ENCODE peak calls at places on chromosomes 3 and 15, in eight cellular contexts. B, W, U, F, M, L, K and N are unnamed samples.

GRCh38 chr3:115099115-115099884 is 47.8 kb downstream of the ZBTB20 start:
- DNase-seq in B (no peak), W (no peak), U (no peak), F (no peak), M (no peak), L (no peak), K (no peak), N (no peak)

GRCh38 chr15:70077436-70077835 is 20.3 kb downstream of the TLE3 start:
- DNase-seq in B (no peak), W (no peak), U (no peak), F (peak; percentile 40), M (no peak), L (no peak), K (peak; percentile 55), N (no peak)

GRCh38 chr15:42405876-42406482 is 46.7 kb downstream of the CAPN3 start:
- DNase-seq in B (no peak), W (no peak), U (no peak), F (no peak), M (no peak), L (no peak), K (no peak), N (no peak)

GRCh38 chr15:26889298-26889898 is 22.5 kb downstream of the GABRA5 start:
- DNase-seq in B (peak; percentile 51), W (no peak), U (no peak), F (no peak), M (peak; percentile 47), L (no peak), K (no peak), N (peak; percentile 33)

GRCh38 chr15:51499379-51499976 is 123.1 kb downstream of the DMXL2 start:
- DNase-seq in B (peak; percentile 3), W (no peak), U (no peak), F (no peak), M (no peak), L (peak; percentile 52), K (no peak), N (no peak)

GRCh38 chr15:68230157-68231100 is 901 bp upstream of the CLN6 start:
- DNase-seq in B (no peak), W (no peak), U (no peak), F (no peak), M (no peak), L (no peak), K (no peak), N (no peak)

GRCh38 chr3:187968883-187969580 is 184.9 kb upstream of the LPP start:
- DNase-seq in B (peak; percentile 51), W (no peak), U (no peak), F (no peak), M (no peak), L (no peak), K (no peak), N (no peak)

GRCh38 chr15:97960364-97961066 is at the start of gene ARRDC4:
- DNase-seq in B (peak; percentile 100), W (peak; percentile 100), U (peak; percentile 99), F (peak; percentile 100), M (peak; percentile 99), L (peak; percentile 20), K (peak; percentile 100), N (peak; percentile 97)

GRCh38 chr3:17801131-17801530 is 58.7 kb upstream of the TBC1D5 start:
- DNase-seq in B (no peak), W (no peak), U (no peak), F (no peak), M (no peak), L (no peak), K (no peak), N (no peak)

GRCh38 chr3:48413611-48414010 is 16.3 kb downstream of the PLXNB1 start:
- DNase-seq in B (no peak), W (peak; percentile 35), U (peak; percentile 2), F (peak; percentile 2), M (no peak), L (no peak), K (peak; percentile 9), N (no peak)

GRCh38 chr15:64464271-64465005 is 4.1 kb downstream of the ZNF609 start:
- DNase-seq in B (no peak), W (no peak), U (no peak), F (no peak), M (no peak), L (no peak), K (no peak), N (no peak)

GRCh38 chr15:71261418-71261817 is 146.1 kb downstream of the THSD4 start:
- DNase-seq in B (no peak), W (no peak), U (no peak), F (no peak), M (no peak), L (no peak), K (no peak), N (no peak)

GRCh38 chr3:175648939-175649338 is 789.8 kb downstream of the NAALADL2 start:
- DNase-seq in B (no peak), W (no peak), U (no peak), F (no peak), M (no peak), L (no peak), K (no peak), N (no peak)

GRCh38 chr15:29736745-29737023 is 85.6 kb downstream of the TJP1 start:
- DNase-seq in B (no peak), W (no peak), U (no peak), F (no peak), M (no peak), L (no peak), K (no peak), N (no peak)

GRCh38 chr15:101035611-101036010 is 116.5 kb downstream of the LRRK1 start:
- DNase-seq in B (peak; percentile 34), W (no peak), U (no peak), F (no peak), M (peak; percentile 38), L (no peak), K (no peak), N (no peak)

GRCh38 chr3:105014631-105015030 is 352.1 kb upstream of the ALCAM start:
- DNase-seq in B (no peak), W (no peak), U (no peak), F (no peak), M (no peak), L (no peak), K (no peak), N (no peak)

GRCh38 chr15:28921336-28921735 is 35.6 kb downstream of the APBA2 start:
- DNase-seq in B (no peak), W (peak; percentile 4), U (no peak), F (no peak), M (no peak), L (no peak), K (no peak), N (no peak)

GRCh38 chr3:188305220-188305619 is 151.3 kb downstream of the LPP start:
- DNase-seq in B (no peak), W (no peak), U (no peak), F (no peak), M (no peak), L (no peak), K (no peak), N (no peak)

DNA sequence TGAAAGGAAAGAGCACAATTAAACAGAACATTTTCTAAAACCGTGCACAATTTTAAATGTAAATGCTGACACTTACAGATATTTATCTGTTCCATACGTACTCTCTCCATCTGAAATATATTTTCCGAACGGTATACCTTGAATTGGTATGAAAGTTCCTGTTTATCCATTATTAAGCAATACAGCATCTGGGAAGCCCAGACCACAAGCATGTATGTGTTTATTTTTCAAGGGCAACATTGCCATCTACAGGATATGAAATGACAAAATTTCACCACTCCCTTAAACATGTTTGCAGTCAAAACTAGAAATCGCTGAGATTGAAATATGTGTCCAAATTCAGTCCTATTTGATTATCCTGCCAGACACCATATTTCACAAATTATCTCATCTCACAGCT is 533.5 kb downstream of the TBL1XR1 start:
- DNase-seq in B (peak; percentile 4), W (no peak), U (no peak), F (no peak), M (no peak), L (no peak), K (no peak), N (no peak)
- TF ChIP-seq CTCF in B (no peak), W (peak; percentile 73), U (peak; percentile 43), F (peak; percentile 29), M (no peak), L (no peak), K (peak; percentile 56), N (peak; percentile 56)

GRCh38 chr3:26246901-26247300 is 375.7 kb upstream of the LRRC3B start:
- DNase-seq in B (no peak), W (no peak), U (no peak), F (no peak), M (no peak), L (no peak), K (no peak), N (no peak)

GRCh38 chr3:26245236-26245635 is 377.3 kb upstream of the LRRC3B start:
- DNase-seq in B (no peak), W (no peak), U (no peak), F (no peak), M (no peak), L (no peak), K (no peak), N (no peak)

GRCh38 chr3:26247669-26248068 is 374.9 kb upstream of the LRRC3B start:
- DNase-seq in B (no peak), W (no peak), U (no peak), F (no peak), M (no peak), L (no peak), K (no peak), N (no peak)
- TF ChIP-seq CTCF in B (no peak), W (no peak), U (no peak), F (no peak), M (no peak), L (no peak), K (no peak), N (no peak)

GRCh38 chr15:74692327-74692726 is 3.5 kb downstream of the EDC3 start:
- DNase-seq in B (no peak), W (no peak), U (no peak), F (no peak), M (no peak), L (no peak), K (no peak), N (no peak)

GRCh38 chr15:74696808-74697207 is 984 bp upstream of the EDC3 start:
- DNase-seq in B (no peak), W (no peak), U (no peak), F (no peak), M (no peak), L (no peak), K (no peak), N (no peak)

GRCh38 chr15:74695597-74696397 is at the start of gene EDC3:
- DNase-seq in B (peak; percentile 85), W (peak; percentile 90), U (peak; percentile 93), F (peak; percentile 91), M (peak; percentile 90), L (peak; percentile 94), K (peak; percentile 94), N (peak; percentile 72)

DNA sequence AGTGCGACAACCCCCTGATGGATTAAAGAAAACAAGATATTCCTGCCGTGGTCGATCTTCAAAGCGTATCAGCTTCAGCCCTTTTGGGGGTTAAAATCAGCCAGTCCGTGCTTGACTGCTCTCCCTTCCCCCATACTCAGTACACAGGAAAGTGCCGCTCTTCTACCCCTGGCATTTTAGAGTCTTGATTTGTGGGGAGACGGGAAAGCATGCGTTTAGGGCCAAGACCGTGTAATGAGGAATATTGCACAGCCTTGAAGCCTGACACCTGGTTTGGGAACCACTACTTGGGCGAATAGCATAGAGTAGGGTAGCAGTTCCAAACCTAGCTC is 540 bp upstream of the EDC3 start:
- DNase-seq in B (no peak), W (no peak), U (no peak), F (no peak), M (no peak), L (no peak), K (no peak), N (no peak)
- TF ChIP-seq CTCF in B (no peak), W (no peak), U (no peak), F (no peak), M (no peak), L (no peak), K (no peak), N (no peak)

GRCh38 chr3:139299261-139300132 is 44.3 kb upstream of the MRPS22 start:
- DNase-seq in B (no peak), W (no peak), U (no peak), F (no peak), M (no peak), L (no peak), K (no peak), N (no peak)
- TF ChIP-seq CTCF in B (no peak), W (no peak), U (no peak), F (no peak), M (no peak), L (no peak), K (no peak), N (no peak)